ENCODE peak calls at places on chromosome 2, in four cellular contexts. R is lower lobe of right lung, B is RWPE2, Y is tibial artery. V is an unnamed sample. For H3K4me1, the result is how much of the 10 kb centered on the place peaks cover.

GRCh38 chr2:240125749-240126148 is 10.4 kb downstream of the COPS9 start:
- DNase-seq in Y (no peak), R (peak), B (no peak), V (no peak)

GRCh38 chr2:28089486-28089885 is 199.0 kb downstream of the BABAM2 start:
- DNase-seq in R (no peak), Y (no peak), B (no peak), V (no peak)

GRCh38 chr2:238633426-238634328 is 206.9 kb downstream of the ASB1 start:
- DNase-seq in B (no peak), R (no peak), Y (no peak), V (no peak)

GRCh38 chr2:132538331-132538855 is 121.8 kb downstream of the GPR39 start:
- DNase-seq in Y (no peak), R (no peak), B (no peak), V (no peak)

GRCh38 chr2:222900354-222900753 is 39.5 kb downstream of the ACSL3 start:
- DNase-seq in B (no peak), Y (no peak), R (no peak), V (no peak)

GRCh38 chr2:69013123-69013836 is at the start of gene ANTXR1:
- DNase-seq in B (no peak), R (peak), Y (peak), V (peak)

GRCh38 chr2:102806250-102806837 is 44.5 kb downstream of the TMEM182 start:
- DNase-seq in Y (peak), B (no peak), R (no peak), V (peak)

GRCh38 chr2:238493880-238494572 is 67.3 kb downstream of the ASB1 start:
- DNase-seq in R (no peak), Y (no peak), B (no peak), V (no peak)

GRCh38 chr2:178882666-178883440 is 75.6 kb upstream of the TTN start:
- DNase-seq in R (no peak), B (no peak), Y (peak), V (no peak)

GRCh38 chr2:127100261-127101047 is 6.5 kb downstream of the BIN1 start:
- DNase-seq in Y (no peak), B (peak), R (no peak), V (peak)

GRCh38 chr2:111898703-111899514 is 502 bp downstream of the MERTK start:
- DNase-seq in Y (peak), B (no peak), R (peak), V (peak)

GRCh38 chr2:196849895-196850294 is 40.7 kb upstream of the C2orf66 start:
- DNase-seq in Y (no peak), R (no peak), B (no peak), V (peak)

GRCh38 chr2:189517847-189518535 is 62.6 kb downstream of the SLC40A1 start:
- DNase-seq in B (no peak), R (no peak), Y (no peak), V (no peak)

GRCh38 chr2:157220502-157220901 is 37.0 kb upstream of the GALNT5 start:
- DNase-seq in B (no peak), R (no peak), Y (no peak), V (no peak)

GRCh38 chr2:207955456-207955855 is 69.9 kb downstream of the PLEKHM3 start:
- DNase-seq in Y (no peak), B (no peak), R (no peak), V (no peak)

GRCh38 chr2:191150121-191150450 is 708 bp downstream of the STAT4 start:
- DNase-seq in B (no peak), R (no peak), Y (no peak), V (no peak)

GRCh38 chr2:112627060-112628040 is 18.4 kb upstream of the SLC20A1 start:
- DNase-seq in Y (peak), B (peak), R (no peak), V (no peak)

DNA sequence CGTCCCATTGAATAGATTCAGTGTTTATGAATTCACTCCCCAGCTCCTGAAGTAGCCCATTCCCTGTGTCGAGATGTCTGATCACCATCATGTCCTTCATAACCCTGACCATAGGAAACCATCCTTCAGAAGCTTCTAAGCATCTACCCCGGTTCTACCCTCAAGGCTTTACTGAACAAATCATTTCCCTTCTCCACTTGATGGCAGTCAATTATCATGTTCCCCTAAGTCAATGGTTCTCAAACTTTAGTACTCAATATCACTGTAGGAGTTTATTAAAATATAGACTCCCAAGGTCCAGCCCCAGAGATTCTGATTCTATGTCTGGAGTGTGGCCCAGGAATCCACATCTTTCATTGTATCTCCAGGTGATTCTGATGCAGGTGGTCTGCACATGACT is 228.4 kb upstream of the SP5 start:
- DNase-seq in B (no peak), Y (no peak), R (no peak), V (no peak)
- TF ChIP-seq CTCF in B (peak), Y (peak), R (no peak), V (no peak)

DNA sequence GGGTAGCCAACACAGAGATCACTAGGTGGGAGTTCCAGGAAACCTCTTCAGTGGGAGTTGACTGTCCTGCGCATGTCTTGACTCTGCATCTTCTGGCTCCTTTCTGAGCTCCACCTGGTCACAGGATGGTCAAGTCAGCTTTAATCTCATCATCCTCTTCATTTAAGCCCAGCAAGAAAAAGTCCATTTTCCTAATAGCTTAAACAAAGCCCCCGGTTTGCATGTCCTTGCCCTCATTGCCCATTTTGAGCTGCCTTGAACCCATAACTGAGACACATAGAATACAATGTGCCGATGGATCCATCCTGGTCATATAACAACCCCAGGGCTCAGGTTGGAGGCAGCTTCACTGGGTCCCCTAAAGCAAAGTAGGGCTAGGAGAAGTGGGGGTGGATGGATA is 40.8 kb downstream of the SPATS2L start:
- DNase-seq in Y (no peak), R (no peak), B (no peak), V (no peak)
- H3K4me1 ChIP-seq in Y (under half), R (under half), B (under half), V (under half)

GRCh38 chr2:131039908-131040660 is 53.2 kb downstream of the FAM168B start:
- DNase-seq in B (peak), Y (no peak), R (peak), V (no peak)

GRCh38 chr2:131039535-131039907 is 53.7 kb downstream of the FAM168B start:
- DNase-seq in Y (no peak), R (peak), B (no peak), V (no peak)

GRCh38 chr2:131041402-131042160 is 51.7 kb downstream of the FAM168B start:
- DNase-seq in Y (no peak), R (peak), B (no peak), V (no peak)

GRCh38 chr2:131042161-131042775 is 51.0 kb downstream of the FAM168B start:
- DNase-seq in B (no peak), R (peak), Y (no peak), V (peak)

GRCh38 chr2:131040661-131041401 is 52.4 kb downstream of the FAM168B start:
- DNase-seq in B (no peak), R (peak), Y (no peak), V (peak)
- TF ChIP-seq CTCF in B (no peak), R (no peak), Y (no peak), V (peak)

DNA sequence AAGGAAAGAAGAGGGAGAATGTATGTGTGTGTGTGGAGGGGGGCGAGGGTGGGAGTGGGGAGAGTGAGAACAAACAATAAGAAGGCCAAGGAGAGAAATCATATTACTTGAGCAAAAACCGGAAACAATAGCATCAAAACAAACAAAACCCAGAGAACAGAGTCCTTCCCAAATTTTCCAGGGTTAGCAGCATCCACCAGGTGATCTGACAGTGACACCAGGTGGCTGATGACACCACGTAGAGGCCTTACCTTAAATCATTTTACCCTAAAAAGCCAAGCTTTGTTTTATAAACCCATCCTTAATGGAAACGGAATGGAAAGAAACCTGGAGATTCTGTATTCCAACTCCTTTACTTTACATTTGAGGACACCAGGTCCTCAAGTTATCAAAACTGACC is 42.9 kb downstream of the CDCA7 start:
- DNase-seq in B (no peak), Y (no peak), R (no peak), V (no peak)
- H3K4me1 ChIP-seq in B (under half), Y (under half), R (under half), V (under half)

DNA sequence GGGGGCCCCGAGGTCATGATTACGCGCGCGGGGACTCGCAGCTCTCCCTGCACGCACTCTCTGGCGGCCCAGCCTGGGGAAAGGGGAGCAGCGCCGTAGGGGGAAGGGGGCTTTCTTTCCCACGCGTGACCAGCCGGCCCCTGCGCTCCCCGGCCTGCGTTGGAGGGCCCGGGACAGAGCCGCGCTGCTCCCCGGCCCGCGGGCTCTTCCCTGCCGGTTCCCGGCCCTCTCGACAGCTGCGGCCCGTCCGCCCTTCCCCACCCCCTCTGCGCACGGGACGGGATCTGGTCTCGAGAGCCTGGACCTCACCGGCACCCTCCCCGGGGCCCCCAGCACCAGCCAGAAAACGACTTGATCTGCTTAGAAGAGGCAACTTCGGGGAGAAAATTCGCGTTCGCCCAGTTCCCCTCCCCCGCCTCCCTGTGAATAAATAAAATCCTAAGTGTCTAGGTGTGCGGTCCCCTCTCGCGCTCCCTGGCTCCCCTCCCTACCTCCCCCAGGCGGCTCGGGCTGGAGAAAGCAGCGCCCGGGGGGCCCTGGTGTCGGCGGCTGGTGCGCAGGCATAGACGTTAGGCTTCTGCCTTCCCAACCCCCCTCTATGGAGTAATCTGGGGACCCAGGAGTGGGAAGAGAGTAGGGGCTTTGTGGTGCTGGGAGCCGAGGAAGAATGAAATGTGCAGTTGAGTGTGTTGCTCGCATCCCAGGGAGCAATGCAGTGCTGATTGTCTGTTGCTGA is 793 bp upstream of the FIGN start:
- DNase-seq in R (peak), Y (peak), B (no peak), V (peak)
- TF ChIP-seq CTCF in R (no peak), Y (peak), B (peak), V (peak)

DNA sequence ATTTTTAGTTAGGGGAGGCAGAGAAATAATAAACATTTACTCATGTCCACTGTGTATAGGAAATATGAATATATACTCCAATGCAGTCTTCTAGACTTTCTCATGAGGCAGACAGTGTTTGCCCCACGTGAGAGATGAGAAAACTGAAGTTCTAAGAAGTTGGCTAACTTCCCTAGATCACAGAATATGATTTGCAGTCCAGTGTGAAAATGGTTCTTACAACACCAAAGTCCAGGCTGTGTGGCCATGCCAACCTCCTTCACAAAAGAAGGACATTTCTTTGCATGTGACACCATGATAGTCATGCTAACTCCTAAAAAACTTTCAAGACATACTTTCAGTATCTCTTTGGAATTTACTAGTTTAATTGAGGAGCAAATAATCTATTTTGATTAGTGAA is 143.7 kb downstream of the IRS1 start:
- DNase-seq in Y (peak), B (no peak), R (peak), V (no peak)
- H3K4me1 ChIP-seq in Y (under half), B (under half), R (under half), V (under half)

GRCh38 chr2:65620524-65620923 is 188.1 kb upstream of the SPRED2 start:
- DNase-seq in Y (no peak), R (no peak), B (no peak), V (no peak)
- TF ChIP-seq CTCF in Y (no peak), R (no peak), B (peak), V (no peak)

GRCh38 chr2:150483532-150483931 is 3.9 kb downstream of the RND3 start:
- DNase-seq in B (no peak), R (no peak), Y (no peak), V (no peak)

GRCh38 chr2:150485114-150485870 is 2.2 kb downstream of the RND3 start:
- DNase-seq in R (peak), Y (peak), B (peak), V (peak)

GRCh38 chr2:150482667-150483260 is 4.7 kb downstream of the RND3 start:
- DNase-seq in R (no peak), Y (no peak), B (no peak), V (no peak)

GRCh38 chr2:150484461-150484931 is 3.0 kb downstream of the RND3 start:
- DNase-seq in R (no peak), Y (no peak), B (no peak), V (peak)

DNA sequence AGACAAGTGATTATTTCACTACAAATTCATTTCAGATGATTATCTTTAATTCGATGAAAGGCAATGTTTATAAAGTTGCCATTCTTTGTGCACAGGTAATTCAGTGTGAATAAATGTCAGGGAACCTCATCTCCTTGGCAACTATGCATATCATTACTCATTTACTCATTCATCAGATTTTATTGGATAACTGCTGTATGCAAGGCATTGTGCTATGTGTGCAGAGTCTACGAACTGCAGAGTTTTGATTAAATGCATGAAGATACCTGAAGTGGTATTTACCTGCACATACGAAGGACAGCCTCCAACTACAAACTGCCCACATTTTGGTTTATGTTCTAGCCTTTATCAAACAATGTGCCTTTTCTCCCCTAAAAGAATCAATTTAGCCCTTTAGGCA is 3.5 kb downstream of the RND3 start:
- DNase-seq in Y (no peak), B (no peak), R (no peak), V (no peak)
- H3K4me1 ChIP-seq in Y (under half), B (half or more), R (under half), V (under half)

GRCh38 chr2:143841935-143842334 is 678.0 kb downstream of the ZEB2 start:
- DNase-seq in Y (no peak), R (no peak), B (no peak), V (no peak)
- TF ChIP-seq CTCF in Y (no peak), R (no peak), B (peak), V (no peak)